ENCODE peak calls at places on chromosome 15, in ten cellular contexts. W, V, Q, S, U, G, X, F, H and O are unnamed samples.

GRCh38 chr15:75043509-75044257 is 20.3 kb downstream of the PPCDC start:
- DNase-seq in Q (no peak), G (no peak), S (peak), U (peak), V (no peak), X (peak), F (no peak), W (no peak), H (peak), O (peak)

GRCh38 chr15:83287541-83288027 is 3.1 kb upstream of the BNC1 start:
- DNase-seq in H (peak), F (no peak), Q (no peak), S (no peak), G (no peak), X (peak), U (peak), V (no peak), W (no peak), O (peak)

GRCh38 chr15:74375303-74375693 is 7.9 kb upstream of the CYP11A1 start:
- DNase-seq in Q (peak), F (peak), G (peak), S (peak), V (peak), U (peak), H (peak), X (peak), W (peak), O (peak)

GRCh38 chr15:85297537-85297936 is 82.9 kb upstream of the AKAP13 start:
- DNase-seq in V (no peak), G (no peak), Q (no peak), H (no peak), U (no peak), W (no peak), S (peak), X (no peak), F (no peak), O (no peak)

GRCh38 chr15:22944651-22945050 is 35.5 kb downstream of the CYFIP1 start:
- DNase-seq in W (no peak), H (no peak), Q (peak), V (no peak), G (no peak), U (no peak), X (no peak), F (no peak), S (no peak), O (no peak)

GRCh38 chr15:57217716-57218598 is 158.3 kb upstream of the CGNL1 start:
- DNase-seq in S (peak), F (peak), Q (no peak), V (no peak), H (peak), G (no peak), X (no peak), W (no peak), U (peak), O (no peak)

GRCh38 chr15:24956131-24956838 is 1.5 kb downstream of the SNRPN start:
- DNase-seq in F (peak), U (peak), Q (peak), G (peak), S (peak), W (peak), H (peak), V (peak), X (no peak), O (peak)

GRCh38 chr15:78992416-78993256 is 47.8 kb upstream of the CTSH start:
- DNase-seq in F (no peak), V (no peak), H (no peak), U (no peak), G (no peak), Q (no peak), W (no peak), X (peak), S (peak), O (no peak)

GRCh38 chr15:81914734-81915234 is 131.0 kb downstream of the MEX3B start:
- DNase-seq in F (peak), U (peak), W (no peak), V (no peak), H (no peak), S (peak), X (no peak), G (no peak), Q (no peak), O (no peak)

GRCh38 chr15:63041402-63041977 is 1.1 kb upstream of the TPM1 start:
- DNase-seq in F (no peak), V (no peak), X (no peak), W (no peak), H (no peak), U (peak), S (no peak), Q (no peak), G (no peak), O (no peak)

GRCh38 chr15:98684441-98684840 is 36.1 kb downstream of the IGF1R start:
- DNase-seq in X (no peak), U (no peak), H (peak), W (no peak), F (no peak), S (no peak), G (no peak), V (no peak), Q (no peak), O (peak)

GRCh38 chr15:98875309-98875708 is 132.3 kb downstream of the PGPEP1L start:
- DNase-seq in H (no peak), G (no peak), U (no peak), Q (no peak), W (no peak), V (no peak), S (no peak), X (no peak), F (no peak), O (peak)

GRCh38 chr15:70357453-70357852 is 259.7 kb upstream of the TLE3 start:
- DNase-seq in F (no peak), S (no peak), Q (no peak), H (no peak), V (no peak), U (no peak), G (peak), W (no peak), X (no peak), O (no peak)

GRCh38 chr15:71275098-71275497 is 159.8 kb downstream of the THSD4 start:
- DNase-seq in Q (no peak), F (no peak), S (no peak), V (no peak), U (no peak), G (no peak), H (peak), X (no peak), W (no peak), O (peak)

GRCh38 chr15:59372352-59373211 is at the start of gene MYO1E:
- DNase-seq in F (peak), V (peak), S (peak), W (no peak), Q (peak), U (peak), X (peak), H (peak), G (peak), O (peak)

GRCh38 chr15:78083186-78083585 is 5.7 kb upstream of the TBC1D2B start:
- DNase-seq in U (no peak), Q (no peak), H (no peak), G (no peak), X (no peak), V (no peak), F (no peak), S (no peak), W (no peak), O (no peak)

GRCh38 chr15:100115711-100116090 is 226.1 kb downstream of the ADAMTS17 start:
- DNase-seq in F (no peak), X (no peak), W (no peak), S (no peak), U (peak), V (no peak), Q (no peak), H (peak), G (no peak), O (no peak)

GRCh38 chr15:84570164-84570692 is 30.6 kb upstream of the ZSCAN2 start:
- DNase-seq in U (peak), W (peak), Q (peak), G (peak), S (peak), F (peak), H (peak), X (no peak), V (peak), O (peak)

GRCh38 chr15:85475711-85476110 is 95.3 kb downstream of the AKAP13 start:
- DNase-seq in U (no peak), W (no peak), H (no peak), G (no peak), X (no peak), F (no peak), S (no peak), V (no peak), Q (no peak), O (no peak)

GRCh38 chr15:51203797-51204196 is 109.1 kb upstream of the TNFAIP8L3 start:
- DNase-seq in S (no peak), V (no peak), X (no peak), Q (no peak), W (no peak), U (no peak), G (no peak), F (no peak), H (peak), O (peak)

GRCh38 chr15:80246425-80246894 is 5.6 kb downstream of the CTXND1 start:
- DNase-seq in S (no peak), W (no peak), H (no peak), G (no peak), X (no peak), V (no peak), Q (no peak), F (no peak), U (no peak), O (no peak)

GRCh38 chr15:63506537-63507035 is 2.2 kb downstream of the USP3 start:
- DNase-seq in G (peak), V (no peak), H (peak), U (no peak), S (peak), F (no peak), Q (no peak), W (no peak), X (no peak), O (no peak)

GRCh38 chr15:88834211-88834812 is 31.1 kb downstream of the ACAN start:
- DNase-seq in Q (peak), G (peak), V (peak), U (peak), S (peak), F (peak), X (no peak), H (peak), W (no peak), O (peak)

GRCh38 chr15:22231603-22232002 is 151.3 kb downstream of the OR4M2 start:
- DNase-seq in H (no peak), X (no peak), F (no peak), S (no peak), W (no peak), V (no peak), G (no peak), U (no peak), Q (no peak), O (no peak)

GRCh38 chr15:41337631-41338522 is 5.2 kb downstream of the NUSAP1 start:
- DNase-seq in X (no peak), S (no peak), V (no peak), F (no peak), W (no peak), U (no peak), H (no peak), G (no peak), Q (no peak), O (no peak)

GRCh38 chr15:62799037-62799436 is 243.5 kb upstream of the TPM1 start:
- DNase-seq in W (no peak), U (no peak), S (no peak), G (no peak), F (no peak), X (no peak), Q (no peak), H (no peak), V (no peak), O (no peak)

GRCh38 chr15:29480278-29480677 is 210.7 kb upstream of the NSMCE3 start:
- DNase-seq in S (no peak), G (no peak), U (no peak), Q (no peak), X (no peak), H (no peak), F (no peak), W (no peak), V (no peak), O (no peak)

GRCh38 chr15:88385078-88385700 is 82.0 kb downstream of the MRPL46 start:
- DNase-seq in U (no peak), V (no peak), S (no peak), Q (no peak), X (no peak), H (peak), G (peak), W (no peak), F (no peak), O (peak)

GRCh38 chr15:43517354-43518072 is at the start of gene MAP1A:
- DNase-seq in S (peak), V (peak), Q (peak), X (no peak), F (peak), G (no peak), W (no peak), H (peak), U (peak), O (peak)

GRCh38 chr15:82850242-82850591 is 40.8 kb downstream of the WHAMM start:
- DNase-seq in S (peak), W (no peak), H (peak), F (no peak), G (no peak), U (peak), Q (peak), X (no peak), V (peak), O (no peak)

GRCh38 chr15:43253431-43254403 is 13.0 kb downstream of the TGM5 start:
- DNase-seq in V (no peak), F (no peak), X (no peak), U (peak), G (peak), H (peak), S (no peak), W (peak), Q (no peak), O (no peak)

GRCh38 chr15:72796515-72797337 is 13.2 kb upstream of the ADPGK start:
- DNase-seq in W (peak), F (peak), S (peak), X (no peak), H (peak), V (peak), G (peak), U (peak), Q (peak), O (no peak)